ENCODE peak calls at places on chromosome 2, in seven cellular contexts. One of them, this sample, is unnamed.

GRCh38 chr2:179031731-179032408 is 18.1 kb downstream of the CCDC141 start:
- DNase-seq in uterus: no peak
- DNase-seq in cardiac muscle cell: no peak
- DNase-seq in GM12878: peak
- DNase-seq in AG10803: peak
- DNase-seq in esophagus muscularis mucosa: no peak
- DNase-seq in fibroblast of the aortic adventitia: peak
- DNase-seq in this sample: peak

GRCh38 chr2:152483276-152483996 is 148.5 kb downstream of the FMNL2 start:
- DNase-seq in uterus: no peak
- DNase-seq in GM12878: no peak
- DNase-seq in AG10803: peak
- DNase-seq in cardiac muscle cell: no peak
- DNase-seq in esophagus muscularis mucosa: no peak
- DNase-seq in fibroblast of the aortic adventitia: no peak
- DNase-seq in this sample: no peak

GRCh38 chr2:40147360-40147759 is 304.5 kb downstream of the SLC8A1 start:
- DNase-seq in uterus: no peak
- DNase-seq in GM12878: no peak
- DNase-seq in esophagus muscularis mucosa: no peak
- DNase-seq in AG10803: no peak
- DNase-seq in cardiac muscle cell: no peak
- DNase-seq in fibroblast of the aortic adventitia: no peak
- DNase-seq in this sample: no peak

GRCh38 chr2:71756280-71756906 is 303.0 kb downstream of the DYSF start:
- DNase-seq in cardiac muscle cell: peak
- DNase-seq in AG10803: peak
- DNase-seq in GM12878: no peak
- DNase-seq in uterus: no peak
- DNase-seq in esophagus muscularis mucosa: no peak
- DNase-seq in fibroblast of the aortic adventitia: peak
- DNase-seq in this sample: no peak

GRCh38 chr2:58866040-58866439 is 624.9 kb upstream of the FANCL start:
- DNase-seq in cardiac muscle cell: no peak
- DNase-seq in GM12878: peak
- DNase-seq in fibroblast of the aortic adventitia: no peak
- DNase-seq in AG10803: no peak
- DNase-seq in uterus: no peak
- DNase-seq in esophagus muscularis mucosa: no peak
- DNase-seq in this sample: no peak

GRCh38 chr2:112591413-112591812 is 7.0 kb downstream of the CHCHD5 start:
- DNase-seq in fibroblast of the aortic adventitia: no peak
- DNase-seq in GM12878: no peak
- DNase-seq in uterus: no peak
- DNase-seq in cardiac muscle cell: no peak
- DNase-seq in esophagus muscularis mucosa: no peak
- DNase-seq in AG10803: no peak
- DNase-seq in this sample: no peak

GRCh38 chr2:233705911-233706506 is 6.7 kb upstream of the UGT1A5 start:
- DNase-seq in cardiac muscle cell: peak
- DNase-seq in AG10803: peak
- DNase-seq in esophagus muscularis mucosa: no peak
- DNase-seq in uterus: no peak
- DNase-seq in fibroblast of the aortic adventitia: peak
- DNase-seq in GM12878: no peak
- DNase-seq in this sample: no peak

GRCh38 chr2:168182850-168183249 is 64.5 kb downstream of the STK39 start:
- DNase-seq in cardiac muscle cell: no peak
- DNase-seq in AG10803: no peak
- DNase-seq in uterus: no peak
- DNase-seq in esophagus muscularis mucosa: no peak
- DNase-seq in GM12878: no peak
- DNase-seq in fibroblast of the aortic adventitia: no peak
- DNase-seq in this sample: no peak

GRCh38 chr2:191703079-191703725 is 25.3 kb downstream of the NABP1 start:
- DNase-seq in AG10803: no peak
- DNase-seq in uterus: no peak
- DNase-seq in esophagus muscularis mucosa: no peak
- DNase-seq in GM12878: no peak
- DNase-seq in cardiac muscle cell: no peak
- DNase-seq in fibroblast of the aortic adventitia: no peak
- DNase-seq in this sample: no peak

GRCh38 chr2:53739057-53739456 is 28.5 kb upstream of the CHAC2 start:
- DNase-seq in AG10803: peak
- DNase-seq in cardiac muscle cell: peak
- DNase-seq in esophagus muscularis mucosa: no peak
- DNase-seq in uterus: no peak
- DNase-seq in GM12878: no peak
- DNase-seq in fibroblast of the aortic adventitia: no peak
- DNase-seq in this sample: no peak

DNA sequence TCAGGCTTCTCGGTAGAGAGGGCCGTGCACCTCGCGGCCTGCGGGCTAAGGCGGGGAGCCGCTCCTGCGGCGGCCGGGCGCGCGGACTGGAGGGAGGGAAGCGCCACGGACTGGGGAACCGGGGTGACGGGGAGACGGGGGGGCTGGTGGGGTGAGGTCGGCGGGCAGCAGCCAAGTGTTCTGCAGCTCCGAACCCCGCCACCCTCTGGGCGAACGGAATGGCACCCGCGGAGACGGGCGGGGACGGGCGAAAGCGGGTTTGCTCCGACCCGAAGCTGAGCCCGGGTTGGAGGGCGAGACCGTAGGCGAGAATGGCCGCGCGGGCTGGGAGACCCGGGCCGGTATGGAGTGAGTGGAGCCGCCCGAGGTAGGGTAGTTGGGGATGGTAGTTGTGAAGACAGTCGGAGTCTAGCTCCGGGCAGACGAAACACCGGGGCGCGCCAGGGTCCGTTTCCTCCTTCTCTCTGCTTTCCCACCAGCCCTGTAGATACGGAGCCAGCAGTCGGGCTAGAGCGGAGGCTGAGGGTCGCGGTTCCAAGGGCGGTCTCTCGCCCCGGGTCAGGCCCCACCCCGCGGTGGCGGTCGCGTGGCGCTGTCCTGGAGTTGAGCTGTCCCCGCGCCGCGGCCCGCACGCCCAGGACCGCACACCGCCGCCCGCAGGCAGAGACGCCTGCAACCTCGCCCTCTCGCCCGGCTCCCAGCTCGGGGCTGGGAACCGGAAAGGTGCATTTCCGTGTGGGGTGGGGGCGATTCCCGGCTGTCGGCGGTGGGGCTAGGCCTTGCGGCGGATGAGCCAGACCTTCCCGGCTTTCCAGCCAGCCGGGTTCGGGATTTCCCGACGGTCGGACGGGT is 160.3 kb upstream of the SIX2 start:
- DNase-seq in esophagus muscularis mucosa: no peak
- DNase-seq in AG10803: no peak
- DNase-seq in fibroblast of the aortic adventitia: no peak
- DNase-seq in cardiac muscle cell: peak
- DNase-seq in uterus: no peak
- DNase-seq in GM12878: no peak
- DNase-seq in this sample: no peak
- H3K4me3 ChIP-seq in esophagus muscularis mucosa: peak
- H3K4me3 ChIP-seq in AG10803: peak
- H3K4me3 ChIP-seq in fibroblast of the aortic adventitia: peak
- H3K4me3 ChIP-seq in cardiac muscle cell: peak
- H3K4me3 ChIP-seq in uterus: peak
- H3K4me3 ChIP-seq in GM12878: no peak
- H3K4me3 ChIP-seq in this sample: no peak

GRCh38 chr2:15687243-15687642 is 95.6 kb downstream of the DDX1 start:
- DNase-seq in GM12878: no peak
- DNase-seq in cardiac muscle cell: no peak
- DNase-seq in uterus: no peak
- DNase-seq in esophagus muscularis mucosa: no peak
- DNase-seq in AG10803: no peak
- DNase-seq in fibroblast of the aortic adventitia: no peak
- DNase-seq in this sample: no peak

GRCh38 chr2:15686643-15687042 is 95.0 kb downstream of the DDX1 start:
- DNase-seq in GM12878: no peak
- DNase-seq in fibroblast of the aortic adventitia: no peak
- DNase-seq in cardiac muscle cell: no peak
- DNase-seq in esophagus muscularis mucosa: no peak
- DNase-seq in AG10803: no peak
- DNase-seq in uterus: no peak
- DNase-seq in this sample: no peak

GRCh38 chr2:15687720-15688119 is 96.1 kb downstream of the DDX1 start:
- DNase-seq in AG10803: no peak
- DNase-seq in GM12878: no peak
- DNase-seq in cardiac muscle cell: no peak
- DNase-seq in fibroblast of the aortic adventitia: no peak
- DNase-seq in esophagus muscularis mucosa: no peak
- DNase-seq in uterus: no peak
- DNase-seq in this sample: no peak

GRCh38 chr2:15684161-15685042 is 92.7 kb downstream of the DDX1 start:
- DNase-seq in cardiac muscle cell: no peak
- DNase-seq in GM12878: no peak
- DNase-seq in uterus: no peak
- DNase-seq in AG10803: no peak
- DNase-seq in esophagus muscularis mucosa: no peak
- DNase-seq in fibroblast of the aortic adventitia: no peak
- DNase-seq in this sample: no peak

GRCh38 chr2:15685143-15685542 is 93.5 kb downstream of the DDX1 start:
- DNase-seq in uterus: no peak
- DNase-seq in GM12878: no peak
- DNase-seq in esophagus muscularis mucosa: no peak
- DNase-seq in fibroblast of the aortic adventitia: no peak
- DNase-seq in AG10803: no peak
- DNase-seq in cardiac muscle cell: no peak
- DNase-seq in this sample: no peak
- TF ChIP-seq CTCF in uterus: no peak
- TF ChIP-seq CTCF in GM12878: no peak
- TF ChIP-seq CTCF in esophagus muscularis mucosa: no peak
- TF ChIP-seq CTCF in fibroblast of the aortic adventitia: no peak
- TF ChIP-seq CTCF in AG10803: no peak
- TF ChIP-seq CTCF in cardiac muscle cell: no peak
- TF ChIP-seq CTCF in this sample: no peak

GRCh38 chr2:209876211-209876610 is 104.6 kb downstream of the UNC80 start:
- DNase-seq in uterus: no peak
- DNase-seq in cardiac muscle cell: no peak
- DNase-seq in fibroblast of the aortic adventitia: no peak
- DNase-seq in GM12878: no peak
- DNase-seq in AG10803: no peak
- DNase-seq in esophagus muscularis mucosa: no peak
- DNase-seq in this sample: no peak
- H3K4me3 ChIP-seq in uterus: no peak
- H3K4me3 ChIP-seq in cardiac muscle cell: no peak
- H3K4me3 ChIP-seq in fibroblast of the aortic adventitia: no peak
- H3K4me3 ChIP-seq in GM12878: no peak
- H3K4me3 ChIP-seq in AG10803: no peak
- H3K4me3 ChIP-seq in esophagus muscularis mucosa: no peak
- H3K4me3 ChIP-seq in this sample: no peak

GRCh38 chr2:207960090-207960489 is 65.2 kb downstream of the PLEKHM3 start:
- DNase-seq in GM12878: no peak
- DNase-seq in AG10803: no peak
- DNase-seq in uterus: no peak
- DNase-seq in fibroblast of the aortic adventitia: no peak
- DNase-seq in cardiac muscle cell: no peak
- DNase-seq in esophagus muscularis mucosa: no peak
- DNase-seq in this sample: no peak

GRCh38 chr2:207952564-207953345 is 72.6 kb downstream of the PLEKHM3 start:
- DNase-seq in fibroblast of the aortic adventitia: no peak
- DNase-seq in uterus: no peak
- DNase-seq in cardiac muscle cell: no peak
- DNase-seq in AG10803: no peak
- DNase-seq in esophagus muscularis mucosa: no peak
- DNase-seq in GM12878: no peak
- DNase-seq in this sample: no peak

GRCh38 chr2:207951734-207952480 is 73.4 kb downstream of the PLEKHM3 start:
- DNase-seq in cardiac muscle cell: no peak
- DNase-seq in GM12878: no peak
- DNase-seq in AG10803: no peak
- DNase-seq in uterus: no peak
- DNase-seq in esophagus muscularis mucosa: no peak
- DNase-seq in fibroblast of the aortic adventitia: no peak
- DNase-seq in this sample: no peak

GRCh38 chr2:207953354-207953753 is 72.0 kb downstream of the PLEKHM3 start:
- DNase-seq in uterus: no peak
- DNase-seq in GM12878: no peak
- DNase-seq in AG10803: no peak
- DNase-seq in cardiac muscle cell: no peak
- DNase-seq in esophagus muscularis mucosa: no peak
- DNase-seq in fibroblast of the aortic adventitia: no peak
- DNase-seq in this sample: no peak

DNA sequence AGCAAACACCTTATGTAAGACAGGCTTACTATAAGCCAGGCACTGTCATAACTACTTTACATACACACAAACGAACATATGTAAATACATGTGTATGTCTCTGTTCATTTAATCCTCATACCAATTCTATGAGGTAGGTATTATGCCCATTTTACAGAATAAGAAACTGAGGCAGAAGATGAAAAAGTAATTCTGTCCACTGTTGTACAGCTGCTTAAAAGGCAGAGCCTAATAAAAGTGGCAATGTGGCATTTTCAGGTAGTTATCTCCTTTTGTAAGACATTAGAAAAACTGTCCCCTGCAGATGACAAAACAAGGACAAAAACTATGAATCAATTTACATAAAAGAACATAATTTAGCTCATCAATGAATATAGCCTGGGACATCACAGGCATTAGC is 69.9 kb downstream of the PLEKHM3 start:
- DNase-seq in GM12878: no peak
- DNase-seq in cardiac muscle cell: no peak
- DNase-seq in fibroblast of the aortic adventitia: no peak
- DNase-seq in esophagus muscularis mucosa: no peak
- DNase-seq in uterus: no peak
- DNase-seq in AG10803: no peak
- DNase-seq in this sample: no peak
- TF ChIP-seq CTCF in GM12878: no peak
- TF ChIP-seq CTCF in cardiac muscle cell: no peak
- TF ChIP-seq CTCF in fibroblast of the aortic adventitia: no peak
- TF ChIP-seq CTCF in esophagus muscularis mucosa: no peak
- TF ChIP-seq CTCF in uterus: no peak
- TF ChIP-seq CTCF in AG10803: no peak
- TF ChIP-seq CTCF in this sample: no peak

GRCh38 chr2:159149786-159150185 is 136.7 kb downstream of the WDSUB1 start:
- DNase-seq in fibroblast of the aortic adventitia: no peak
- DNase-seq in uterus: no peak
- DNase-seq in cardiac muscle cell: no peak
- DNase-seq in AG10803: no peak
- DNase-seq in esophagus muscularis mucosa: no peak
- DNase-seq in GM12878: no peak
- DNase-seq in this sample: no peak
- H3K4me3 ChIP-seq in fibroblast of the aortic adventitia: no peak
- H3K4me3 ChIP-seq in uterus: no peak
- H3K4me3 ChIP-seq in cardiac muscle cell: no peak
- H3K4me3 ChIP-seq in AG10803: no peak
- H3K4me3 ChIP-seq in esophagus muscularis mucosa: no peak
- H3K4me3 ChIP-seq in GM12878: no peak
- H3K4me3 ChIP-seq in this sample: no peak

GRCh38 chr2:667332-668000 is 9.7 kb downstream of the TMEM18 start:
- DNase-seq in cardiac muscle cell: peak
- DNase-seq in esophagus muscularis mucosa: no peak
- DNase-seq in uterus: no peak
- DNase-seq in fibroblast of the aortic adventitia: peak
- DNase-seq in AG10803: peak
- DNase-seq in GM12878: no peak
- DNase-seq in this sample: no peak
- TF ChIP-seq CTCF in cardiac muscle cell: peak
- TF ChIP-seq CTCF in esophagus muscularis mucosa: peak
- TF ChIP-seq CTCF in uterus: peak
- TF ChIP-seq CTCF in fibroblast of the aortic adventitia: peak
- TF ChIP-seq CTCF in AG10803: peak
- TF ChIP-seq CTCF in GM12878: peak
- TF ChIP-seq CTCF in this sample: peak